ENCODE peak calls at places on chromosomes 3 and 15, in six cellular contexts. One of them, this sample, is unnamed.

GRCh38 chr3:124083990-124084389 is 92.1 kb upstream of the ROPN1 start:
- DNase-seq in upper lobe of left lung: no peak
- DNase-seq in HepG2: no peak
- DNase-seq in ovary: no peak
- DNase-seq in aorta: no peak
- DNase-seq in NT2/D1: no peak
- DNase-seq in this sample: no peak

GRCh38 chr3:52873433-52874159 is 23.8 kb downstream of the STIMATE start:
- DNase-seq in upper lobe of left lung: no peak
- DNase-seq in HepG2: no peak
- DNase-seq in ovary: no peak
- DNase-seq in aorta: no peak
- DNase-seq in NT2/D1: peak; percentile 43
- DNase-seq in this sample: no peak

GRCh38 chr3:55765398-55765797 is 278.3 kb upstream of the WNT5A start:
- DNase-seq in upper lobe of left lung: no peak
- DNase-seq in HepG2: no peak
- DNase-seq in ovary: no peak
- DNase-seq in aorta: no peak
- DNase-seq in NT2/D1: no peak
- DNase-seq in this sample: no peak

GRCh38 chr3:182913889-182914288 is 66.4 kb downstream of the DCUN1D1 start:
- DNase-seq in upper lobe of left lung: no peak
- DNase-seq in HepG2: no peak
- DNase-seq in ovary: no peak
- DNase-seq in aorta: no peak
- DNase-seq in NT2/D1: no peak
- DNase-seq in this sample: no peak

GRCh38 chr3:108818404-108818803 is 4.2 kb upstream of the TRAT1 start:
- DNase-seq in upper lobe of left lung: no peak
- DNase-seq in HepG2: peak; percentile 3
- DNase-seq in ovary: no peak
- DNase-seq in aorta: no peak
- DNase-seq in NT2/D1: peak; percentile 25
- DNase-seq in this sample: peak; percentile 33

GRCh38 chr3:20080956-20081554 is 40.8 kb downstream of the KAT2B start:
- DNase-seq in upper lobe of left lung: no peak
- DNase-seq in HepG2: peak; percentile 40
- DNase-seq in ovary: no peak
- DNase-seq in aorta: peak; percentile 79
- DNase-seq in NT2/D1: no peak
- DNase-seq in this sample: no peak

GRCh38 chr3:116000315-116000714 is 377.0 kb downstream of the GAP43 start:
- DNase-seq in upper lobe of left lung: no peak
- DNase-seq in HepG2: peak; percentile 20
- DNase-seq in ovary: no peak
- DNase-seq in aorta: no peak
- DNase-seq in NT2/D1: no peak
- DNase-seq in this sample: no peak

GRCh38 chr3:5122741-5123706 is 932 bp downstream of the ARL8B start:
- DNase-seq in upper lobe of left lung: no peak
- DNase-seq in HepG2: peak; percentile 54
- DNase-seq in ovary: no peak
- DNase-seq in aorta: no peak
- DNase-seq in NT2/D1: peak; percentile 28
- DNase-seq in this sample: peak; percentile 16

GRCh38 chr3:72237679-72238320 is 452.9 kb upstream of the PROK2 start:
- DNase-seq in upper lobe of left lung: no peak
- DNase-seq in HepG2: no peak
- DNase-seq in ovary: no peak
- DNase-seq in aorta: no peak
- DNase-seq in NT2/D1: no peak
- DNase-seq in this sample: no peak

GRCh38 chr3:55664387-55664786 is 177.3 kb upstream of the WNT5A start:
- DNase-seq in upper lobe of left lung: peak; percentile 15
- DNase-seq in HepG2: no peak
- DNase-seq in ovary: no peak
- DNase-seq in aorta: no peak
- DNase-seq in NT2/D1: no peak
- DNase-seq in this sample: no peak

GRCh38 chr3:101312545-101312944 is 7.8 kb downstream of the IMPG2 start:
- DNase-seq in upper lobe of left lung: no peak
- DNase-seq in HepG2: no peak
- DNase-seq in ovary: no peak
- DNase-seq in aorta: no peak
- DNase-seq in NT2/D1: no peak
- DNase-seq in this sample: no peak

GRCh38 chr3:108416111-108416869 is 94.1 kb downstream of the MYH15 start:
- DNase-seq in upper lobe of left lung: no peak
- DNase-seq in HepG2: no peak
- DNase-seq in ovary: no peak
- DNase-seq in aorta: no peak
- DNase-seq in NT2/D1: no peak
- DNase-seq in this sample: no peak

GRCh38 chr15:31360843-31361763 is 34.5 kb downstream of the KLF13 start:
- DNase-seq in upper lobe of left lung: peak; percentile 62
- DNase-seq in HepG2: no peak
- DNase-seq in ovary: no peak
- DNase-seq in aorta: no peak
- DNase-seq in NT2/D1: no peak
- DNase-seq in this sample: peak; percentile 74

GRCh38 chr3:166783206-166783605 is 596.9 kb downstream of the ZBBX start:
- DNase-seq in upper lobe of left lung: no peak
- DNase-seq in HepG2: no peak
- DNase-seq in ovary: no peak
- DNase-seq in aorta: no peak
- DNase-seq in NT2/D1: no peak
- DNase-seq in this sample: no peak

GRCh38 chr3:68088216-68088615 is 433.8 kb upstream of the SUCLG2 start:
- DNase-seq in upper lobe of left lung: no peak
- DNase-seq in HepG2: no peak
- DNase-seq in ovary: no peak
- DNase-seq in aorta: no peak
- DNase-seq in NT2/D1: no peak
- DNase-seq in this sample: peak; percentile 27

GRCh38 chr15:34616613-34617012 is 33.2 kb upstream of the GOLGA8B start:
- DNase-seq in upper lobe of left lung: no peak
- DNase-seq in HepG2: peak; percentile 9
- DNase-seq in ovary: no peak
- DNase-seq in aorta: no peak
- DNase-seq in NT2/D1: no peak
- DNase-seq in this sample: no peak

GRCh38 chr3:118075873-118076272 is 958.8 kb downstream of the IGSF11 start:
- DNase-seq in upper lobe of left lung: no peak
- DNase-seq in HepG2: no peak
- DNase-seq in ovary: no peak
- DNase-seq in aorta: no peak
- DNase-seq in NT2/D1: no peak
- DNase-seq in this sample: no peak

GRCh38 chr15:64461577-64462162 is 1.3 kb downstream of the ZNF609 start:
- DNase-seq in upper lobe of left lung: no peak
- DNase-seq in HepG2: peak; percentile 6
- DNase-seq in ovary: no peak
- DNase-seq in aorta: no peak
- DNase-seq in NT2/D1: no peak
- DNase-seq in this sample: no peak

GRCh38 chr3:70006089-70006488 is 6.6 kb downstream of the SAMMSON start:
- DNase-seq in upper lobe of left lung: no peak
- DNase-seq in HepG2: no peak
- DNase-seq in ovary: no peak
- DNase-seq in aorta: no peak
- DNase-seq in NT2/D1: no peak
- DNase-seq in this sample: no peak

GRCh38 chr3:13771496-13771895 is 108.4 kb downstream of the WNT7A start:
- DNase-seq in upper lobe of left lung: no peak
- DNase-seq in HepG2: no peak
- DNase-seq in ovary: no peak
- DNase-seq in aorta: no peak
- DNase-seq in NT2/D1: no peak
- DNase-seq in this sample: no peak

GRCh38 chr3:177973241-177973840 is 562.9 kb upstream of the KCNMB2 start:
- DNase-seq in upper lobe of left lung: no peak
- DNase-seq in HepG2: no peak
- DNase-seq in ovary: no peak
- DNase-seq in aorta: no peak
- DNase-seq in NT2/D1: no peak
- DNase-seq in this sample: no peak

GRCh38 chr3:122988507-122988906 is 39.1 kb downstream of the SEMA5B start:
- DNase-seq in upper lobe of left lung: no peak
- DNase-seq in HepG2: no peak
- DNase-seq in ovary: no peak
- DNase-seq in aorta: no peak
- DNase-seq in NT2/D1: no peak
- DNase-seq in this sample: no peak

GRCh38 chr3:17915341-17915740 is 172.9 kb upstream of the TBC1D5 start:
- DNase-seq in upper lobe of left lung: no peak
- DNase-seq in HepG2: no peak
- DNase-seq in ovary: no peak
- DNase-seq in aorta: no peak
- DNase-seq in NT2/D1: no peak
- DNase-seq in this sample: no peak

GRCh38 chr15:82677720-82678323 is 30.7 kb upstream of the CPEB1 start:
- DNase-seq in upper lobe of left lung: no peak
- DNase-seq in HepG2: no peak
- DNase-seq in ovary: no peak
- DNase-seq in aorta: no peak
- DNase-seq in NT2/D1: no peak
- DNase-seq in this sample: no peak

GRCh38 chr15:24848050-24848449 is 106.7 kb upstream of the SNRPN start:
- DNase-seq in upper lobe of left lung: peak; percentile 65
- DNase-seq in HepG2: no peak
- DNase-seq in ovary: peak; percentile 16
- DNase-seq in aorta: no peak
- DNase-seq in NT2/D1: no peak
- DNase-seq in this sample: no peak

GRCh38 chr3:66297917-66298316 is 77.1 kb downstream of the SLC25A26 start:
- DNase-seq in upper lobe of left lung: no peak
- DNase-seq in HepG2: no peak
- DNase-seq in ovary: no peak
- DNase-seq in aorta: no peak
- DNase-seq in NT2/D1: no peak
- DNase-seq in this sample: no peak

GRCh38 chr3:109900774-109901173 is 563.4 kb upstream of the DPPA4 start:
- DNase-seq in upper lobe of left lung: no peak
- DNase-seq in HepG2: no peak
- DNase-seq in ovary: no peak
- DNase-seq in aorta: no peak
- DNase-seq in NT2/D1: no peak
- DNase-seq in this sample: no peak

GRCh38 chr3:99699841-99700240 is 61.4 kb downstream of the COL8A1 start:
- DNase-seq in upper lobe of left lung: no peak
- DNase-seq in HepG2: no peak
- DNase-seq in ovary: no peak
- DNase-seq in aorta: no peak
- DNase-seq in NT2/D1: no peak
- DNase-seq in this sample: no peak
- H3K36me3 ChIP-seq in upper lobe of left lung: no peaks in the 10 kb centered on the region
- H3K36me3 ChIP-seq in HepG2: no peaks in the 10 kb centered on the region
- H3K36me3 ChIP-seq in ovary: no peaks in the 10 kb centered on the region
- H3K36me3 ChIP-seq in aorta: peaks cover 3% of the 10 kb centered on the region
- H3K36me3 ChIP-seq in NT2/D1: no peaks in the 10 kb centered on the region
- H3K36me3 ChIP-seq in this sample: no peaks in the 10 kb centered on the region

DNA sequence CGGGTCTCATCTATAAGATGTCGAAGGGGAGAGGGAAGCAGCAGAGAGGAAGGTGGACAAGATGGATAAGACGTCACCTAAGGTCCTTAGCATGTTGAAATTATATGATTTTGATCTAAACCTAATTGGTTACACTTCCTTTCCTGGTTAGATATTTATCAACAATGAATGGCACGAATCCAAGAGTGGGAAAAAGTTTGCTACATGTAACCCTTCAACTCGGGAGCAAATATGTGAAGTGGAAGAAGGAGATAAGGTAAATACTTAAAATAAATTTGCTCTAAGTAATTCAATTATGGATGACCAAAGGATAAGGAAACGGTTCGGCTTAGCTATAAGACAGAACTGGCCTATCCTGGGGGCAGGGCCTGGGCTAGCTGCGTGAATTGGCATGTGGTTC is 5.5 kb downstream of the ALDH1A3 start:
- DNase-seq in upper lobe of left lung: no peak
- DNase-seq in HepG2: no peak
- DNase-seq in ovary: no peak
- DNase-seq in aorta: no peak
- DNase-seq in NT2/D1: no peak
- DNase-seq in this sample: no peak
- H3K27me3 ChIP-seq in upper lobe of left lung: no peaks in the 10 kb centered on the region
- H3K27me3 ChIP-seq in HepG2: peaks cover 91% of the 10 kb centered on the region
- H3K27me3 ChIP-seq in ovary: no peaks in the 10 kb centered on the region
- H3K27me3 ChIP-seq in aorta: no peaks in the 10 kb centered on the region
- H3K27me3 ChIP-seq in NT2/D1: peaks cover 37% of the 10 kb centered on the region
- H3K27me3 ChIP-seq in this sample: peaks cover 8% of the 10 kb centered on the region

GRCh38 chr3:16365454-16366128 is 100.6 kb downstream of the OXNAD1 start:
- DNase-seq in upper lobe of left lung: no peak
- DNase-seq in HepG2: no peak
- DNase-seq in ovary: no peak
- DNase-seq in aorta: no peak
- DNase-seq in NT2/D1: no peak
- DNase-seq in this sample: no peak

GRCh38 chr3:16364323-16364722 is 99.3 kb downstream of the OXNAD1 start:
- DNase-seq in upper lobe of left lung: no peak
- DNase-seq in HepG2: no peak
- DNase-seq in ovary: no peak
- DNase-seq in aorta: no peak
- DNase-seq in NT2/D1: no peak
- DNase-seq in this sample: no peak

GRCh38 chr3:16362781-16363180 is 97.8 kb downstream of the OXNAD1 start:
- DNase-seq in upper lobe of left lung: no peak
- DNase-seq in HepG2: no peak
- DNase-seq in ovary: no peak
- DNase-seq in aorta: no peak
- DNase-seq in NT2/D1: no peak
- DNase-seq in this sample: no peak

GRCh38 chr3:16364963-16365362 is 100.0 kb downstream of the OXNAD1 start:
- DNase-seq in upper lobe of left lung: no peak
- DNase-seq in HepG2: no peak
- DNase-seq in ovary: no peak
- DNase-seq in aorta: no peak
- DNase-seq in NT2/D1: no peak
- DNase-seq in this sample: no peak

DNA sequence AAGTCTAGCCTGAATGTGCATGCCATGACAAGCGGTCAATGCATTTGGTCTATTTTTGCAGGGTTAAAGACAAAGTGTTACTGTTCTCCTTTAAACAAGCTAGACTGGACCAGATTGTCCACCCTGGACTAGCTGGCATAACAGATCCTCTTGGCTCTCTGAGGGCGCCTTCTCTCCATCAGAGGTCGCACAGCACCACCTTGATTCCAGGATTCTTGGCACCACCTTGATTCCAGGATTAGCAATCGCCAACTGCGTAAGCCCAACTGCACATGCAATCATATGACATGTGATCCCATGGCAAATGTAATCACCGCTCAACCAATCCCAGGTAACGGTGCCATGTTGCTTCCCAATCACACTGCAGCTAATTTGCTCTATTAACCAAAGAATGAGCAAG is 98.6 kb downstream of the OXNAD1 start:
- DNase-seq in upper lobe of left lung: no peak
- DNase-seq in HepG2: no peak
- DNase-seq in ovary: no peak
- DNase-seq in aorta: no peak
- DNase-seq in NT2/D1: no peak
- DNase-seq in this sample: no peak
- H3K36me3 ChIP-seq in upper lobe of left lung: peaks cover 9% of the 10 kb centered on the region
- H3K36me3 ChIP-seq in HepG2: no peaks in the 10 kb centered on the region
- H3K36me3 ChIP-seq in ovary: no peaks in the 10 kb centered on the region
- H3K36me3 ChIP-seq in aorta: peaks cover 6% of the 10 kb centered on the region
- H3K36me3 ChIP-seq in NT2/D1: no peaks in the 10 kb centered on the region
- H3K36me3 ChIP-seq in this sample: peaks cover 19% of the 10 kb centered on the region

GRCh38 chr15:78335985-78336384 is 4.2 kb upstream of the CRABP1 start:
- DNase-seq in upper lobe of left lung: no peak
- DNase-seq in HepG2: no peak
- DNase-seq in ovary: no peak
- DNase-seq in aorta: no peak
- DNase-seq in NT2/D1: no peak
- DNase-seq in this sample: no peak
- H3K27me3 ChIP-seq in upper lobe of left lung: no peaks in the 10 kb centered on the region
- H3K27me3 ChIP-seq in HepG2: peaks cover 28% of the 10 kb centered on the region
- H3K27me3 ChIP-seq in ovary: no peaks in the 10 kb centered on the region
- H3K27me3 ChIP-seq in aorta: peaks cover 2% of the 10 kb centered on the region
- H3K27me3 ChIP-seq in NT2/D1: peaks cover 32% of the 10 kb centered on the region
- H3K27me3 ChIP-seq in this sample: peaks cover 6% of the 10 kb centered on the region

This sample was measured in effector memory CD4-positive, alpha-beta T cell.